ENCODE peak calls at places on chromosomes 5 and 9, in ten cellular contexts. K is H1, M is transverse colon, E is HCT116, Y is breast epithelium, G is HepG2, H is prostate gland, Q is GM12878, Z is GM12891, S is K562. N is an unnamed sample.

GRCh38 chr9:131404581-131404980 is 10.7 kb downstream of the PRRC2B start:
- DNase-seq in K (no peak), M (no peak), E (no peak), Y (no peak), G (no peak), H (no peak), Q (no peak), Z (no peak), S (peak), N (no peak)

GRCh38 chr9:107749787-107750444 is 260.3 kb upstream of the KLF4 start:
- DNase-seq in K (no peak), M (peak), E (peak), Y (peak), G (peak), H (peak), Q (no peak), Z (no peak), S (peak), N (no peak)

GRCh38 chr9:121966706-121967105 is 126.4 kb downstream of the TTLL11 start:
- DNase-seq in K (no peak), M (no peak), E (no peak), Y (no peak), G (no peak), H (no peak), Q (no peak), Z (no peak), S (no peak), N (no peak)

GRCh38 chr9:87086111-87086510 is 138.8 kb upstream of the GAS1 start:
- DNase-seq in K (no peak), M (no peak), E (no peak), Y (no peak), G (no peak), H (no peak), Q (no peak), Z (no peak), S (no peak), N (no peak)

GRCh38 chr5:17185776-17186175 is 31.7 kb upstream of the BASP1 start:
- DNase-seq in K (no peak), M (peak), E (no peak), Y (peak), G (no peak), H (no peak), Q (no peak), Z (no peak), S (no peak), N (no peak)

GRCh38 chr9:102950341-102950740 is 44.8 kb upstream of the CYLC2 start:
- DNase-seq in K (no peak), M (no peak), E (no peak), Y (no peak), G (no peak), H (no peak), Q (no peak), Z (no peak), S (no peak), N (no peak)

GRCh38 chr5:159402328-159402727 is 72.0 kb upstream of the IL12B start:
- DNase-seq in K (no peak), M (no peak), E (no peak), Y (no peak), G (no peak), H (no peak), Q (no peak), Z (no peak), S (no peak), N (no peak)

GRCh38 chr5:96492654-96493053 is 59.6 kb upstream of the PCSK1 start:
- DNase-seq in K (no peak), M (no peak), E (no peak), Y (no peak), G (no peak), H (no peak), Q (no peak), Z (no peak), S (no peak), N (no peak)

GRCh38 chr9:88794100-88794499 is 197.2 kb upstream of the S1PR3 start:
- DNase-seq in K (no peak), M (no peak), E (no peak), Y (no peak), G (no peak), H (no peak), Q (no peak), Z (no peak), S (no peak), N (no peak)

GRCh38 chr9:129569506-129570449 is 51.1 kb downstream of the C9orf50 start:
- DNase-seq in K (no peak), M (no peak), E (peak), Y (no peak), G (peak), H (no peak), Q (no peak), Z (no peak), S (peak), N (no peak)

GRCh38 chr5:151896041-151896691 is 28.5 kb downstream of the GLRA1 start:
- DNase-seq in K (peak), M (no peak), E (no peak), Y (no peak), G (no peak), H (no peak), Q (no peak), Z (no peak), S (no peak), N (no peak)

GRCh38 chr5:139705191-139705590 is 57.0 kb downstream of the CXXC5 start:
- DNase-seq in K (no peak), M (no peak), E (no peak), Y (no peak), G (no peak), H (no peak), Q (no peak), Z (no peak), S (no peak), N (no peak)

GRCh38 chr9:124259273-124260078 is 1.7 kb downstream of the NEK6 start:
- DNase-seq in K (no peak), M (peak), E (peak), Y (peak), G (peak), H (peak), Q (no peak), Z (no peak), S (no peak), N (no peak)

DNA sequence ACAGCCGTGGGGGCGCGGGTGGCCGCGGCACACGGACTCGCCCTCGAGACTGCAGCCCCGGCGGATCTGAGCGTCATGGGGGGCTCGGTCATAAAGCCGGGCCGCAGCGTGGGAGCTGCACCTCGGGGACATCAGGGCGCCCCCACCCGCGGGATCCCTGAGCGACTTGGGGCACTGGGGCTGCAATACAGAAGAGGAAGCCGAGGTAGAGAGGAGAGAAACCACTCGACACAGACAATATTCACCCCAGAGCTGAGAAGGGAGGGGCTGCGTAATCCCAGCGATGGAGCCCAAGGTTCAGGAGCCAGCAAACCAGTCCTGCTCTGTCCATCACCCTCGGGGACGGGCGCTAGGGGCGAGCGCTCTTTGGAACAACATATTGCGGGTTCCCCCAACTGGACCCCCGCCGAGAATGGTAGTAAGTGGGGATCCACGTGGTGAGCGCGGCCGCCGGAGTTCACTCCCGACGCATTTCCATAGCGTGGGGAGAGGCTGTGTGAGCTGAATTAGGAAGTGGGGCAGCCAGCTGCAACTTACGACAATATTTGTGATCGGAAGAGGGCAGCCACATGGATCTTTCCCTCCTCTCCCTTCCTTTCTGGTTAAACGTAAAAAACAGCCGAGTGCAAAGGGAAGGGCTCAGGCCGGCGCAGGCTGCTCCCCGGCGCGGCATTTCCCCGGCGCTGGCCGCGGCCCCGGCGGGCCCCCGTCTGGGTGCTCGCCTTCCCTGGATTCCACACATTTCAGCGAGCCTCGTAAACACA is 9.9 kb downstream of the PTCH1 start:
- DNase-seq in K (no peak), M (peak), E (no peak), Y (no peak), G (peak), H (no peak), Q (no peak), Z (no peak), S (peak), N (peak)
- TF ChIP-seq POLR2A in K (no peak), M (peak), E (no peak), Y (peak), G (no peak), H (peak), Q (peak), Z (no peak), S (peak), N (no peak)

DNA sequence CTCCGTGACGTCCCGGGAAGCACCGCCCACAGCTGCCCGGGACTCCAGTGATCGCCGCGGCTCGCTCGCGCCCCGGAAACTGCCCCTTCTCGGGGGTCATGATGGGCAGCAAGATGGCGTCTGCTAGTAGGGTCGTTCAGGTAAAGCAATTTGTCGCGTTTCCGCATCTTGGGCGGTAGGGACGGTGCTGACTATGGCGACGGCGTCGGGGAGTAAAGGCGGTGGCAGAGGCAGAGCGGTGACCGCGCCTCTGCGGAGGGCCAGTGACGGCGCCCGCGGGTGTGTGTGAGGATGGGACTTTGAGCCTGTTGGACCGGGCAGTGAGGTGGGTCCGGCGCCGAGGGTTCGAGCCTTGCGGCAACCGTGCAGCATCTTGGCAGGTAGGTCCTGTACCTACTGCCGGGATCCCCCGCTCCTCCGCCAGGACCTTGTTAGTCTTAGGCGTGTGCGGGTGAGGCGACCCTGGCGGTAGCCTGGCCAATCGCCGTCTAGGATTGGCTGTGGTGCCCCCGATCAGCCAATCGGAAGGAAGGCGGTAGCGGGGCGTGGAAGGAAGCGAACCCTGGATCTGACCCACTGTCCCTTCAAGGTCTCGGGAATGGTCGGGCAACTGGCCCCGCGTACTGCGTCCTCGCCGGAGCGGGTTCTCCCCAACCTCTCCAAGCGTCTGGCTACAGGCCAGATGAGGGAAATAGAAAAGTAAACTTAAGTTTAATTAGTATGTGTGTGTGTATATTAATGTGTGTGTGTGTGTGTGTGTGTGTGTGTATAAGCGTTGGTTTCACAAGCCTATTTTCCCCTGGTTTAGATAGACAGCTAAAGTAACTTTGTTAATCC is 16.7 kb upstream of the CDK7 start:
- DNase-seq in K (peak), M (peak), E (peak), Y (peak), G (peak), H (peak), Q (peak), Z (peak), S (peak), N (peak)
- TF ChIP-seq POLR2AphosphoS5 in K (peak), M (peak), E (peak), Y (peak), G (peak), H (peak), Q (peak), Z (no peak), S (peak), N (peak)

DNA sequence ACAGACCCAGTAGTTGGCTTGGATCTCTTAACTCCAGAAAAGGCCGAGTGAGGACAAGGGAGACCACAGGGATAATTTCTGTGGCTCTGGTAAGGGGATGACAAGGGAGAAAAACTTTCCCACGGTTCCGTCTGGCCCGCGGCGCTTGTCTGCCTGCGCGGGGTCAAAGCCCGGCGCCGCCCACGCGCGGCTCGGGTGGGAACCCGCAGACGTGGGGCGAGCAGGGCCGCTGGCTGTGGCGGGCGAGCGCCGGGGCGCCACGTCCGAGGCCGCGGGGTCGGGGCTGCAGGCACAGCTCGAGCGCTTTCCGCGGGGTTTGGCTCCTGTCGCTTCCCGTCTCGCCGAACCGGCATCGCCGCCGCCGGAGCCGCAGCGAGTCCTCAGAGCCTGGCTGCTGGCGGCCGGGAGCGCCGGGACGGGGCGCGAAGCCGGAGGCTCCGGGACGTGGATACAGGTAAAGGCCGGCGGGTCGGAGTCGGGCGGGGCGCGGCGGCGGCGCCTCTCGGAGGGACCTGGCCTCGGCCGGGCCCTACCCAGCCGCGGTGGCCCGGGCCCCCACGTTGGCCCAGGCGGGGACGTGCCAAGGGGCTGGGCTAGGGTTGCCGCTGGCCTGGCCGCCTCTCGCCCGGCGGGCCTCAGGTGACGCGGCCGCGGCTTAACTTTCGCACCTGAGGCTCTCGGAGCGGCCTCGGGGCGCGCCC is at the start of gene RNF180:
- DNase-seq in K (no peak), M (peak), E (no peak), Y (peak), G (no peak), H (peak), Q (no peak), Z (peak), S (no peak), N (no peak)
- TF ChIP-seq POLR2A in K (no peak), M (no peak), E (no peak), Y (no peak), G (no peak), H (no peak), Q (no peak), Z (no peak), S (no peak), N (no peak)

DNA sequence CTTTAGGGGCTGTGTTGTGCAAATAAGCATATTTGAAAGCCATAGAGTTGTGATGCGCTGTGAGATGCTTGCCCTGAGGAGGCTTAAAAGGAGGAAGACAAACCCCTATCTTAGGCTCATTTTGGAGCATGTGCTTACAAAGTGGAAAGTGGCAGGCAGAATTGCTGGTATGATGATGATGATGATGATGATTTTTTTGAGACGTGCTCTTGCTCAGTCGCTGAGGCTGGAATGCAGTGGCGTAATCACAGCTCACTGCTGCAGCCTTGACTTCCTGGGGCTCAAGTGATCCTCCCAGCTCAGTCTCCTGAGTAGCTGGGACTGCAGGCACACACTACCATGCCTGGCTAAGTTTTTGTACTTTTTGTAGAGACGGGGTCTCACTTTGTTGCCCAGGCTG is 1.7 kb downstream of the CNOT8 start:
- DNase-seq in K (no peak), M (peak), E (no peak), Y (no peak), G (peak), H (no peak), Q (no peak), Z (no peak), S (no peak), N (no peak)
- TF ChIP-seq POLR2AphosphoS5 in K (no peak), M (peak), E (no peak), Y (no peak), G (no peak), H (no peak), Q (no peak), Z (no peak), S (no peak), N (no peak)

GRCh38 chr9:34635556-34635955 is 2.0 kb downstream of the SIGMAR1 start:
- DNase-seq in K (no peak), M (no peak), E (no peak), Y (no peak), G (no peak), H (no peak), Q (no peak), Z (no peak), S (no peak), N (no peak)

GRCh38 chr9:34634551-34634945 is 3.0 kb downstream of the SIGMAR1 start:
- DNase-seq in K (no peak), M (no peak), E (no peak), Y (no peak), G (no peak), H (no peak), Q (no peak), Z (no peak), S (no peak), N (no peak)

GRCh38 chr9:34636791-34637355 is 714 bp downstream of the SIGMAR1 start:
- DNase-seq in K (no peak), M (no peak), E (no peak), Y (no peak), G (no peak), H (no peak), Q (no peak), Z (no peak), S (no peak), N (no peak)

GRCh38 chr9:34638138-34638445 is 505 bp upstream of the SIGMAR1 start:
- DNase-seq in K (peak), M (no peak), E (no peak), Y (no peak), G (no peak), H (no peak), Q (no peak), Z (no peak), S (no peak), N (no peak)

DNA sequence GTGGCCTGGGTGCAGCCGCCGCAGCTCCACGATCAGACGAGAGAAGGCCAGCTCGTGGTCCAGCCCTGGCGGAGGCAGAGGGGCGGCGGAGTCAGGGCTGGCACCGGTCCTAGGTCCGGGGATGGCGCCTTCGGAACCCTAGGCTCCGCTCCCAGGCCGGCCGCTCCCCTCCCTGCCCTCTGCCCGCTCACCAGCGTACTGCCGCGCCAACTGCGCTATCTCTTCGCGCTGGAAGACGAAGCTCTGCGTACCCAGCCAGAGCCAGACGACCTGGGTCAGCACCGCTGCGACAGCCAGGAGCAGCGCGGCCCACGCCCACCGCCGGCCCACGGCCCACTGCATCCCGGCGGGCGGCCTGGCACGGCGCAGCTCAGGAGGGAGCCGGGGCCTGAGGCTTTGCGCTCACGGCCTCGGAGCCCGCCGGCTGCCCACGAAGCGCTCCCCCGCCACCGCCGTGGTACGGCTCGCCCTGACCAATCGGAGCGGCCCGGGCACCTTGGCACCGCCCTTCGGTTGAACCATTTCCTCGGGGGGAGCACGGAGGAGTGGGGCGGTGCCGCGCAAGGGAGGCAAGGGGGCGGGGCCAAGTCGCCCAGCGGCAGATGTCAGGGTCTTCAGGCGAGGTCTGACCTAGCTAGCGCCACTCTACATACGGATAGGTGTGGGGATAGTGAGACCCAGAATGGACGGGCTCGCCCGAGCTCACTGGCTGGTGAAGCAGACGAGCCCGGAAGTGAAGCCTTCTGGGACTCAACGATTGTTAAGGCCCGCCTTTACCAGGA is at the start of gene SIGMAR1:
- DNase-seq in K (peak), M (peak), E (peak), Y (peak), G (peak), H (peak), Q (peak), Z (peak), S (peak), N (peak)
- TF ChIP-seq POLR2A in K (peak), M (peak), E (peak), Y (peak), G (no peak), H (peak), Q (peak), Z (peak), S (peak), N (peak)